ENCODE peak calls at places on chromosomes 11 and 22, in four cellular contexts. One of them, this sample, is unnamed.

GRCh38 chr11:27420217-27420616 is 52.4 kb downstream of the LGR4 start:
- DNase-seq in prostate gland: no peak
- DNase-seq in endothelial cell of umbilical vein: no peak
- DNase-seq in sigmoid colon: no peak
- DNase-seq in this sample: no peak

GRCh38 chr22:42910221-42910942 is 53.3 kb upstream of the ARFGAP3 start:
- DNase-seq in endothelial cell of umbilical vein: no peak
- DNase-seq in sigmoid colon: no peak
- DNase-seq in prostate gland: no peak
- DNase-seq in this sample: no peak

GRCh38 chr22:32603651-32604540 is 129.3 kb downstream of the FBXO7 start:
- DNase-seq in prostate gland: no peak
- DNase-seq in endothelial cell of umbilical vein: no peak
- DNase-seq in sigmoid colon: no peak
- DNase-seq in this sample: no peak

GRCh38 chr11:12377824-12378593 is 638 bp downstream of the PARVA start:
- DNase-seq in sigmoid colon: peak
- DNase-seq in endothelial cell of umbilical vein: peak
- DNase-seq in prostate gland: peak
- DNase-seq in this sample: peak

GRCh38 chr11:2691991-2692841 is 7.6 kb downstream of the KCNQ1OT1 start:
- DNase-seq in endothelial cell of umbilical vein: no peak
- DNase-seq in sigmoid colon: peak
- DNase-seq in prostate gland: no peak
- DNase-seq in this sample: peak

GRCh38 chr11:76206077-76206326 is 300 bp downstream of the WNT11 start:
- DNase-seq in prostate gland: no peak
- DNase-seq in endothelial cell of umbilical vein: no peak
- DNase-seq in sigmoid colon: no peak
- DNase-seq in this sample: no peak

GRCh38 chr11:8359521-8359920 is 95.8 kb upstream of the LMO1 start:
- DNase-seq in endothelial cell of umbilical vein: no peak
- DNase-seq in prostate gland: no peak
- DNase-seq in sigmoid colon: no peak
- DNase-seq in this sample: no peak

GRCh38 chr22:26669060-26669481 is 11.7 kb downstream of the MIAT start:
- DNase-seq in sigmoid colon: no peak
- DNase-seq in prostate gland: no peak
- DNase-seq in endothelial cell of umbilical vein: peak
- DNase-seq in this sample: no peak

GRCh38 chr11:111911563-111912401 is at the start of gene CRYAB:
- DNase-seq in endothelial cell of umbilical vein: no peak
- DNase-seq in sigmoid colon: peak
- DNase-seq in prostate gland: peak
- DNase-seq in this sample: peak

GRCh38 chr11:78192223-78192719 is 3.6 kb downstream of the USP35 start:
- DNase-seq in endothelial cell of umbilical vein: no peak
- DNase-seq in sigmoid colon: peak
- DNase-seq in prostate gland: no peak
- DNase-seq in this sample: peak

GRCh38 chr11:118908931-118909618 is 16.7 kb downstream of the BCL9L start:
- DNase-seq in sigmoid colon: peak
- DNase-seq in endothelial cell of umbilical vein: peak
- DNase-seq in prostate gland: peak
- DNase-seq in this sample: peak

GRCh38 chr11:1082346-1082727 is 7.7 kb downstream of the MUC2 start:
- DNase-seq in endothelial cell of umbilical vein: no peak
- DNase-seq in sigmoid colon: peak
- DNase-seq in prostate gland: no peak
- DNase-seq in this sample: peak

GRCh38 chr22:25166266-25167056 is 33.2 kb upstream of the CRYBB3 start:
- DNase-seq in prostate gland: no peak
- DNase-seq in endothelial cell of umbilical vein: no peak
- DNase-seq in sigmoid colon: no peak
- DNase-seq in this sample: no peak

GRCh38 chr11:126548576-126549272 is 193.2 kb downstream of the ST3GAL4 start:
- DNase-seq in prostate gland: no peak
- DNase-seq in sigmoid colon: no peak
- DNase-seq in endothelial cell of umbilical vein: no peak
- DNase-seq in this sample: no peak

GRCh38 chr11:1494650-1495049 is 8.1 kb upstream of the MOB2 start:
- DNase-seq in prostate gland: no peak
- DNase-seq in sigmoid colon: no peak
- DNase-seq in endothelial cell of umbilical vein: no peak
- DNase-seq in this sample: no peak

GRCh38 chr11:440065-441042 is 1.5 kb downstream of the ANO9 start:
- DNase-seq in sigmoid colon: no peak
- DNase-seq in endothelial cell of umbilical vein: no peak
- DNase-seq in prostate gland: no peak
- DNase-seq in this sample: no peak

GRCh38 chr11:123166095-123166559 is 28.9 kb downstream of the CLMP start:
- DNase-seq in sigmoid colon: peak
- DNase-seq in endothelial cell of umbilical vein: no peak
- DNase-seq in prostate gland: no peak
- DNase-seq in this sample: no peak

GRCh38 chr11:123221074-123221473 is 26.0 kb upstream of the CLMP start:
- DNase-seq in sigmoid colon: peak
- DNase-seq in endothelial cell of umbilical vein: no peak
- DNase-seq in prostate gland: no peak
- DNase-seq in this sample: no peak

GRCh38 chr22:39723899-39724351 is 153.4 kb downstream of the CACNA1I start:
- DNase-seq in prostate gland: no peak
- DNase-seq in sigmoid colon: no peak
- DNase-seq in endothelial cell of umbilical vein: no peak
- DNase-seq in this sample: peak

GRCh38 chr11:56783448-56784041 is 35.0 kb upstream of the OR9G4 start:
- DNase-seq in sigmoid colon: no peak
- DNase-seq in endothelial cell of umbilical vein: peak
- DNase-seq in prostate gland: peak
- DNase-seq in this sample: no peak

GRCh38 chr11:14380947-14381555 is 22.1 kb upstream of the RRAS2 start:
- DNase-seq in prostate gland: peak
- DNase-seq in endothelial cell of umbilical vein: peak
- DNase-seq in sigmoid colon: peak
- DNase-seq in this sample: peak

GRCh38 chr22:24060375-24060788 is 49.3 kb downstream of the CABIN1 start:
- DNase-seq in sigmoid colon: no peak
- DNase-seq in prostate gland: peak
- DNase-seq in endothelial cell of umbilical vein: peak
- DNase-seq in this sample: no peak

GRCh38 chr11:131465746-131466145 is 95.3 kb downstream of the NTM start:
- DNase-seq in sigmoid colon: no peak
- DNase-seq in prostate gland: no peak
- DNase-seq in endothelial cell of umbilical vein: no peak
- DNase-seq in this sample: no peak

GRCh38 chr11:17894929-17895658 is 117.8 kb downstream of the SERGEF start:
- DNase-seq in endothelial cell of umbilical vein: no peak
- DNase-seq in prostate gland: no peak
- DNase-seq in sigmoid colon: no peak
- DNase-seq in this sample: no peak

GRCh38 chr11:8223513-8223899 is 40.2 kb downstream of the LMO1 start:
- DNase-seq in sigmoid colon: no peak
- DNase-seq in endothelial cell of umbilical vein: no peak
- DNase-seq in prostate gland: no peak
- DNase-seq in this sample: no peak

GRCh38 chr11:69013009-69013951 is at the start of gene MRGPRF:
- DNase-seq in endothelial cell of umbilical vein: no peak
- DNase-seq in sigmoid colon: peak
- DNase-seq in prostate gland: no peak
- DNase-seq in this sample: peak

GRCh38 chr11:89381094-89381493 is 110.1 kb downstream of the NOX4 start:
- DNase-seq in sigmoid colon: no peak
- DNase-seq in endothelial cell of umbilical vein: peak
- DNase-seq in prostate gland: no peak
- DNase-seq in this sample: peak

GRCh38 chr11:90650124-90650523 is 427.3 kb upstream of the CHORDC1 start:
- DNase-seq in sigmoid colon: no peak
- DNase-seq in endothelial cell of umbilical vein: no peak
- DNase-seq in prostate gland: no peak
- DNase-seq in this sample: no peak

GRCh38 chr11:118790357-118791014 is 478 bp downstream of the DDX6 start:
- DNase-seq in endothelial cell of umbilical vein: peak
- DNase-seq in prostate gland: peak
- DNase-seq in sigmoid colon: peak
- DNase-seq in this sample: peak

GRCh38 chr11:74366576-74366975 is 31.7 kb downstream of the PGM2L1 start:
- DNase-seq in sigmoid colon: no peak
- DNase-seq in prostate gland: no peak
- DNase-seq in endothelial cell of umbilical vein: peak
- DNase-seq in this sample: no peak

GRCh38 chr22:32600184-32600583 is 125.6 kb downstream of the FBXO7 start:
- DNase-seq in endothelial cell of umbilical vein: no peak
- DNase-seq in sigmoid colon: no peak
- DNase-seq in prostate gland: no peak
- DNase-seq in this sample: no peak

GRCh38 chr11:93838967-93839366 is 11.5 kb downstream of the VSTM5 start:
- DNase-seq in sigmoid colon: no peak
- DNase-seq in prostate gland: no peak
- DNase-seq in endothelial cell of umbilical vein: no peak
- DNase-seq in this sample: no peak

GRCh38 chr11:13923182-13923581 is 39.3 kb upstream of the SPON1 start:
- DNase-seq in prostate gland: no peak
- DNase-seq in endothelial cell of umbilical vein: no peak
- DNase-seq in sigmoid colon: no peak
- DNase-seq in this sample: no peak

GRCh38 chr11:95680169-95680929 is 109.2 kb downstream of the FAM76B start:
- DNase-seq in endothelial cell of umbilical vein: peak
- DNase-seq in sigmoid colon: no peak
- DNase-seq in prostate gland: peak
- DNase-seq in this sample: no peak

GRCh38 chr11:116202922-116203321 is 569.9 kb downstream of the BUD13 start:
- DNase-seq in prostate gland: no peak
- DNase-seq in endothelial cell of umbilical vein: no peak
- DNase-seq in sigmoid colon: no peak
- DNase-seq in this sample: no peak

GRCh38 chr11:35040221-35040942 is 98.6 kb upstream of the CD44 start:
- DNase-seq in sigmoid colon: no peak
- DNase-seq in prostate gland: no peak
- DNase-seq in endothelial cell of umbilical vein: no peak
- DNase-seq in this sample: no peak

GRCh38 chr11:97966901-97967300 is 1053.8 kb upstream of the CNTN5 start:
- DNase-seq in prostate gland: no peak
- DNase-seq in sigmoid colon: no peak
- DNase-seq in endothelial cell of umbilical vein: no peak
- DNase-seq in this sample: no peak

GRCh38 chr11:12110201-12110713 is at the start of gene MICAL2:
- DNase-seq in sigmoid colon: peak
- DNase-seq in endothelial cell of umbilical vein: peak
- DNase-seq in prostate gland: peak
- DNase-seq in this sample: peak

DNA sequence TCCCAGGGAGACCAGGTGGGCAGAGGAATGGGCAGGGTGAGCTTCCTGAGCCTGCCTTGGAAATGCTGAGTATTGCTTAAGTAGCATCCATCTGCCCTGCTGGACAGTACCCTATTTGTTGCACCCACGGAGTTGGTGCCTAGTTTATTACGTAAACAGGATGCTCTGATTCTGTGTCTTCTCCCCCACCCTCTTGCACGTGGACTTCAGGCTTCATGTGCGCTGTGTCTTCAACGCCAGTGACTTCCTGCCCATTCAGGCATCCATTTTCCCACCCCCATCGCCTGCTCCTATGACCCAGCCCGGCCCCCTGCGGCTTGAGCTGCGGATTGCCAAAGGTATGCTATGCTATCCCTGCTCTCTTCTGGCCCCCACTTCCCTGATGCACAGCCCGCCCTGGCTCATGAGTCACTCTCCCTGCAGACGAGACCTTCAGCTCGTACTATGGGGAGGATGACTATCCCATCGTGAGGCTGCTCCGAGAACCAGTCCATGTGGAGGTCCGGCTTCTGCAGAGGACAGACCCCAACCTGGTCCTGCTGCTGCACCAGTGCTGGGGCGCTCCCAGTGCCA is 5.7 kb downstream of the ZP1 start:
- DNase-seq in prostate gland: no peak
- DNase-seq in endothelial cell of umbilical vein: no peak
- DNase-seq in sigmoid colon: peak
- DNase-seq in this sample: no peak
- TF ChIP-seq POLR2AphosphoS5 in prostate gland: no peak
- TF ChIP-seq POLR2AphosphoS5 in endothelial cell of umbilical vein: no peak
- TF ChIP-seq POLR2AphosphoS5 in sigmoid colon: no peak
- TF ChIP-seq POLR2AphosphoS5 in this sample: no peak

GRCh38 chr11:65700377-65700776 is 11.7 kb upstream of the KAT5 start:
- DNase-seq in sigmoid colon: no peak
- DNase-seq in prostate gland: no peak
- DNase-seq in endothelial cell of umbilical vein: no peak
- DNase-seq in this sample: no peak
- TF ChIP-seq CTCF in sigmoid colon: no peak
- TF ChIP-seq CTCF in prostate gland: no peak
- TF ChIP-seq CTCF in endothelial cell of umbilical vein: no peak
- TF ChIP-seq CTCF in this sample: no peak

GRCh38 chr22:50600967-50601668 is 525 bp downstream of the MAPK8IP2 start:
- DNase-seq in prostate gland: no peak
- DNase-seq in sigmoid colon: no peak
- DNase-seq in endothelial cell of umbilical vein: no peak
- DNase-seq in this sample: no peak
- TF ChIP-seq POLR2AphosphoS5 in prostate gland: no peak
- TF ChIP-seq POLR2AphosphoS5 in sigmoid colon: no peak
- TF ChIP-seq POLR2AphosphoS5 in endothelial cell of umbilical vein: no peak
- TF ChIP-seq POLR2AphosphoS5 in this sample: no peak

DNA sequence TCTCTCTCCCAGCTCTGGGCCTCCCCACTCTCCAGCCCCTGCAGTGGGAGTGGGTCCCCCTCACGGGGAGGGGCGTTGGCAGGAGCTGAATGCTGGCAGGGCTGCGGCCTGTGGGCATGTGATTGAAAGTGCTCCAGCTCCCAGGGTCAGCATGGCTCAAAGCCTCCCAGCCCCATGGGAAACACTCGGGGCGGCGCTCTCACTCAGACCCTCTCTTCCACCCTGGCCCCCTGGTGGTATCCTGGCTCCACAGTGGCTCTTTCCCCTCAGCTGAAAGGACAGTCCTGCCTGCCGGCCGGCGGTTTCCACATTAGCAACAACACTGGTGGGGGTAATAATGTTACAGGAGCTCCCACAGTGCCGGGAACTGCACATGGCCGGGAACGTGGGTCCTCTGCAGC is 35.5 kb downstream of the POLR3H start:
- DNase-seq in endothelial cell of umbilical vein: no peak
- DNase-seq in prostate gland: no peak
- DNase-seq in sigmoid colon: peak
- DNase-seq in this sample: no peak
- TF ChIP-seq CTCF in endothelial cell of umbilical vein: no peak
- TF ChIP-seq CTCF in prostate gland: no peak
- TF ChIP-seq CTCF in sigmoid colon: no peak
- TF ChIP-seq CTCF in this sample: no peak